ENCODE peak calls at places on chromosomes 13 and 19, in five cellular contexts. J is nephron progenitor cell, E is astrocyte of the cerebellum, T is neural crest cell, O is H1. M is an unnamed sample.

GRCh38 chr19:50324331-50324730 is 4.8 kb downstream of the KCNC3 start:
- DNase-seq in J (no peak), E (no peak), T (no peak), O (no peak), M (no peak)

GRCh38 chr19:32809754-32810153 is 59.8 kb downstream of the SLC7A9 start:
- DNase-seq in J (no peak), E (no peak), T (no peak), O (no peak), M (no peak)

GRCh38 chr19:40601061-40601973 is at the start of gene LTBP4:
- DNase-seq in J (peak), E (no peak), T (no peak), O (no peak), M (no peak)

GRCh38 chr13:113877149-113877990 is 13.5 kb upstream of the GAS6 start:
- DNase-seq in J (no peak), E (no peak), T (no peak), O (no peak), M (no peak)

GRCh38 chr19:47019431-47020041 is at the start of gene NPAS1:
- DNase-seq in J (peak), E (no peak), T (no peak), O (peak), M (no peak)

GRCh38 chr13:77969299-77969698 is 50.7 kb upstream of the EDNRB start:
- DNase-seq in J (no peak), E (no peak), T (no peak), O (no peak), M (no peak)

GRCh38 chr19:3368848-3369336 is 2.5 kb downstream of the NFIC start:
- DNase-seq in J (no peak), E (no peak), T (no peak), O (no peak), M (no peak)

GRCh38 chr19:15181394-15181793 is 19.4 kb downstream of the NOTCH3 start:
- DNase-seq in J (no peak), E (no peak), T (no peak), O (no peak), M (no peak)

GRCh38 chr19:47232422-47233211 is 1.6 kb upstream of the BBC3 start:
- DNase-seq in J (no peak), E (no peak), T (no peak), O (no peak), M (no peak)

GRCh38 chr13:76853481-76853880 is 32.7 kb downstream of the KCTD12 start:
- DNase-seq in J (no peak), E (no peak), T (no peak), O (no peak), M (no peak)

GRCh38 chr13:33230178-33230881 is 55.2 kb downstream of the STARD13 start:
- DNase-seq in J (no peak), E (no peak), T (no peak), O (no peak), M (no peak)

GRCh38 chr19:5484398-5485285 is 29.4 kb downstream of the ZNRF4 start:
- DNase-seq in J (peak), E (peak), T (no peak), O (no peak), M (no peak)

GRCh38 chr19:1849999-1850398 is 1.7 kb upstream of the REXO1 start:
- DNase-seq in J (no peak), E (no peak), T (no peak), O (no peak), M (no peak)

GRCh38 chr19:47047272-47047930 is 1.0 kb downstream of the TMEM160 start:
- DNase-seq in J (no peak), E (no peak), T (no peak), O (no peak), M (no peak)

GRCh38 chr13:44307255-44307654 is 66.4 kb upstream of the SERP2 start:
- DNase-seq in J (peak), E (no peak), T (no peak), O (no peak), M (no peak)

GRCh38 chr19:46392252-46392801 is 21.0 kb downstream of the CCDC8 start:
- DNase-seq in J (no peak), E (no peak), T (no peak), O (no peak), M (no peak)

GRCh38 chr19:8206147-8207087 is 2.8 kb upstream of the CERS4 start:
- DNase-seq in J (no peak), E (no peak), T (no peak), O (no peak), M (no peak)

GRCh38 chr13:39623466-39623865 is 20.5 kb upstream of the LHFPL6 start:
- DNase-seq in J (no peak), E (no peak), T (no peak), O (no peak), M (no peak)

GRCh38 chr13:106514928-106515634 is 20.4 kb downstream of the EFNB2 start:
- DNase-seq in J (no peak), E (no peak), T (no peak), O (no peak), M (no peak)

GRCh38 chr13:41611385-41611784 is 154.0 kb downstream of the RGCC start:
- DNase-seq in J (no peak), E (no peak), T (no peak), O (no peak), M (no peak)

GRCh38 chr13:109646423-109646822 is 140.0 kb downstream of the IRS2 start:
- DNase-seq in J (no peak), E (no peak), T (no peak), O (no peak), M (no peak)

GRCh38 chr13:21218351-21219043 is 42.0 kb downstream of the MRPL57 start:
- DNase-seq in J (no peak), E (no peak), T (no peak), O (no peak), M (no peak)

GRCh38 chr13:21557995-21558394 is 46.0 kb downstream of the MICU2 start:
- DNase-seq in J (no peak), E (no peak), T (no peak), O (no peak), M (no peak)

GRCh38 chr13:51453308-51453958 is 597 bp upstream of the INTS6 start:
- DNase-seq in J (peak), E (no peak), T (no peak), O (no peak), M (no peak)

GRCh38 chr19:48492925-48493717 is 18.5 kb downstream of the LMTK3 start:
- DNase-seq in J (peak), E (peak), T (peak), O (peak), M (peak)

GRCh38 chr19:15316498-15316897 is 15.8 kb downstream of the BRD4 start:
- DNase-seq in J (no peak), E (no peak), T (no peak), O (no peak), M (no peak)

GRCh38 chr19:38515906-38516305 is 82.4 kb downstream of the RYR1 start:
- DNase-seq in J (no peak), E (no peak), T (no peak), O (no peak), M (no peak)

GRCh38 chr13:29847501-29847983 is 2.9 kb downstream of the UBL3 start:
- DNase-seq in J (peak), E (no peak), T (peak), O (no peak), M (no peak)

GRCh38 chr13:40190656-40191100 is 475.8 kb downstream of the FOXO1 start:
- DNase-seq in J (no peak), E (peak), T (peak), O (no peak), M (peak)

GRCh38 chr13:45872574-45872973 is 21.0 kb upstream of the SIAH3 start:
- DNase-seq in J (no peak), E (no peak), T (no peak), O (no peak), M (no peak)

GRCh38 chr19:3767050-3767449 is 4.6 kb downstream of the MRPL54 start:
- DNase-seq in J (no peak), E (no peak), T (no peak), O (no peak), M (no peak)

GRCh38 chr19:31152906-31153305 is 196.3 kb downstream of the TSHZ3 start:
- DNase-seq in J (no peak), E (no peak), T (no peak), O (no peak), M (no peak)

GRCh38 chr13:110306340-110306959 is 507 bp downstream of the COL4A1 start:
- DNase-seq in J (peak), E (no peak), T (peak), O (peak), M (no peak)

GRCh38 chr19:40584007-40584406 is 7.3 kb downstream of the SHKBP1 start:
- DNase-seq in J (no peak), E (no peak), T (no peak), O (no peak), M (no peak)

GRCh38 chr19:42091300-42092266 is 15.6 kb downstream of the ZNF574 start:
- DNase-seq in J (no peak), E (no peak), T (no peak), O (no peak), M (no peak)

GRCh38 chr13:79229761-79230160 is 176.3 kb downstream of the RBM26 start:
- DNase-seq in J (no peak), E (no peak), T (no peak), O (no peak), M (no peak)

GRCh38 chr19:56080669-56081401 is 40.3 kb downstream of the ZNF787 start:
- DNase-seq in J (peak), E (peak), T (peak), O (peak), M (peak)
- TF ChIP-seq CTCF in J (peak), E (peak), T (peak), O (peak), M (peak)

GRCh38 chr19:53870485-53870844 is 2.8 kb downstream of the MYADM start:
- DNase-seq in J (peak), E (no peak), T (no peak), O (no peak), M (no peak)

GRCh38 chr19:53868091-53868891 is 608 bp downstream of the MYADM start:
- DNase-seq in J (peak), E (no peak), T (no peak), O (peak), M (no peak)

GRCh38 chr19:53867225-53868090 is at the start of gene MYADM:
- DNase-seq in J (peak), E (peak), T (peak), O (peak), M (peak)

GRCh38 chr19:53871448-53871847 is 3.8 kb downstream of the MYADM start:
- DNase-seq in J (no peak), E (no peak), T (no peak), O (no peak), M (no peak)

GRCh38 chr19:53868892-53869804 is 1.5 kb downstream of the MYADM start:
- DNase-seq in J (peak), E (peak), T (peak), O (peak), M (peak)
- TF ChIP-seq CTCF in J (no peak), E (peak), T (peak), O (no peak), M (no peak)

GRCh38 chr13:96963786-96964475 is 30.3 kb downstream of the OXGR1 start:
- DNase-seq in J (no peak), E (no peak), T (no peak), O (no peak), M (no peak)
- TF ChIP-seq CTCF in J (no peak), E (no peak), T (no peak), O (no peak), M (no peak)

GRCh38 chr19:21127898-21128297 is 13.9 kb upstream of the ZNF431 start:
- DNase-seq in J (no peak), E (no peak), T (no peak), O (no peak), M (no peak)
- TF ChIP-seq CTCF in J (no peak), E (no peak), T (no peak), O (no peak), M (no peak)

DNA sequence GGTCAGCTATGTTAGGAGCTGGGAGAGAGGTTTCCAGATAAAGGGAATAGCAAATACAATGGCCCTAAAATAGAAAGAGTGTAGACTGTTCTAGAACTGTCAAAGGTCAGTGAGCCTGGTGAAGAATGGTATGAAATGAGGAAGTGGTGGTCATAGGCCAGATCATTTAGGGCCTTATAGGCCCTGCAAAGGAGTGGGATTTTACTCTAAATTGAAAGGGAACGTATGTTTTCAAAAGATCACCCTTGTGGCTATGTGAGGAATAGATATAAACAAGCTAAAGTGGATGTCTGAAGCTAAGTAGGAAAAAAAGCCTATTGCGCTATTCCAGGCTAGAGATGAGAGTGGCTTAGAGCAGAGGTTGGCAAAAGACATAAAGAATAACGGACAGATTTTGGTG is 70.7 kb upstream of the TDRD3 start:
- DNase-seq in J (no peak), E (no peak), T (no peak), O (no peak), M (no peak)
- TF ChIP-seq CTCF in J (no peak), E (no peak), T (peak), O (peak), M (no peak)

DNA sequence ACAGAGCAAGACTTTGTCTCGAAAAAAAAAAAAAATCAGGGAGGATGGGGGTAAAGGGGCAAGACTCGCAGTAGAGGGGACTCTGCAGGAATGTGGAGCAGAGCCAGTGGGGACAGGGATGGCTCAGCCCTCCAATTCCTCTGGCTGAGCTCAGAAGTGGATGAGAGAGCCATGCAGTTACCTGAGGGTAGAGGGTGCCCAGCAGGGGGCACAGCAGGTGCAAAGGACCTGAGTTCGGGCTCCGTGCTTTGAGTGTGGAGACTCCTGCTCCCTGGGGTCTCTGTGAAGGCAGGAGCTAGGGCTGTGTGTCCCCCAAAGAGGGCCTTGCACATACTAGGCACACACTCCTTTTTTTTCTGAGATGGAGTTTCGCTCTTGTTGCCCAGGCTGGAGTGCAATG is 7.7 kb downstream of the DOCK6 start:
- DNase-seq in J (no peak), E (no peak), T (no peak), O (no peak), M (no peak)
- TF ChIP-seq CTCF in J (no peak), E (no peak), T (no peak), O (no peak), M (no peak)

GRCh38 chr13:101115762-101116161 is 300.5 kb downstream of the NALCN start:
- DNase-seq in J (no peak), E (peak), T (no peak), O (no peak), M (no peak)
- TF ChIP-seq CTCF in J (no peak), E (peak), T (peak), O (peak), M (no peak)

GRCh38 chr19:51511353-51511752 is 9.8 kb upstream of the SIGLEC12 start:
- DNase-seq in J (no peak), E (no peak), T (no peak), O (no peak), M (no peak)
- TF ChIP-seq CTCF in J (no peak), E (peak), T (peak), O (peak), M (peak)

M was measured in AG04449.